ENCODE peak calls at places on chromosomes 13 and 19, in nine cellular contexts. S, L, A, T, E, V, H, B and U are unnamed samples.
A peak's percentile ranks its signal among the peaks of the same experiment; 100 is the strongest.

GRCh38 chr19:57888494-57889231 is at the start of gene ZNF814:
- DNase-seq in S (peak; percentile 98), H (peak; percentile 89), V (peak; percentile 37), A (no peak), T (peak; percentile 85), L (peak; percentile 3), E (peak; percentile 99), B (peak; percentile 50), U (peak; percentile 44)

GRCh38 chr13:27388236-27388635 is 36.2 kb upstream of the GTF3A start:
- DNase-seq in H (no peak), S (peak; percentile 85), B (no peak), A (no peak), E (peak; percentile 88), V (no peak), T (no peak), L (no peak), U (no peak)

GRCh38 chr19:38402623-38402966 is 298 bp upstream of the FAM98C start:
- DNase-seq in E (no peak), T (no peak), A (no peak), L (no peak), B (no peak), H (no peak), S (no peak), V (no peak), U (no peak)

GRCh38 chr19:23799321-23799720 is 40.6 kb upstream of the ZNF681 start:
- DNase-seq in T (peak; percentile 4), E (no peak), V (no peak), A (no peak), L (peak; percentile 54), H (peak; percentile 1), B (no peak), S (no peak), U (no peak)

GRCh38 chr19:5492281-5492812 is 37.1 kb downstream of the ZNRF4 start:
- DNase-seq in V (no peak), H (no peak), E (no peak), L (peak; percentile 82), B (no peak), T (no peak), A (no peak), S (no peak), U (no peak)

GRCh38 chr19:41263042-41263849 is 926 bp upstream of the HNRNPUL1 start:
- DNase-seq in B (peak; percentile 53), A (no peak), S (peak; percentile 77), H (peak; percentile 75), V (peak; percentile 73), L (peak; percentile 89), T (peak; percentile 84), E (peak; percentile 69), U (peak; percentile 47)

GRCh38 chr13:40581277-40581579 is 85.2 kb downstream of the FOXO1 start:
- DNase-seq in V (no peak), A (no peak), T (no peak), H (no peak), B (no peak), L (no peak), S (no peak), E (no peak), U (no peak)

GRCh38 chr19:54137913-54138776 is 583 bp downstream of the CNOT3 start:
- DNase-seq in E (peak; percentile 27), A (no peak), T (no peak), B (no peak), H (peak; percentile 55), L (peak; percentile 39), S (no peak), V (no peak), U (no peak)

GRCh38 chr13:99740261-99740979 is 231.1 kb downstream of the ZIC5 start:
- DNase-seq in S (no peak), A (no peak), B (no peak), V (no peak), E (peak; percentile 46), T (no peak), L (peak; percentile 78), H (no peak), U (no peak)

GRCh38 chr13:95485045-95485517 is 67.4 kb upstream of the CLDN10 start:
- DNase-seq in H (no peak), S (no peak), V (no peak), T (no peak), B (no peak), L (no peak), E (peak; percentile 42), A (no peak), U (no peak)

GRCh38 chr13:99987180-99988047 is 5.8 kb downstream of the ZIC2 start:
- DNase-seq in S (peak; percentile 58), E (peak; percentile 73), B (no peak), T (no peak), A (no peak), H (no peak), V (no peak), L (peak; percentile 92), U (no peak)

GRCh38 chr13:110233181-110233641 is 73.7 kb downstream of the COL4A1 start:
- DNase-seq in E (no peak), V (peak; percentile 23), L (no peak), H (no peak), T (no peak), A (no peak), S (no peak), B (peak; percentile 83), U (peak; percentile 56)

GRCh38 chr19:35742121-35742724 is at the start of gene IGFLR1:
- DNase-seq in T (peak; percentile 90), A (no peak), L (no peak), S (no peak), E (no peak), B (no peak), H (peak; percentile 89), V (no peak), U (no peak)

GRCh38 chr13:28558567-28558966 is 63.6 kb upstream of the FLT1 start:
- DNase-seq in L (no peak), H (no peak), E (no peak), V (peak; percentile 15), A (no peak), T (no peak), S (no peak), B (no peak), U (no peak)

GRCh38 chr19:42198676-42199439 is 18.6 kb downstream of the DEDD2 start:
- DNase-seq in H (peak; percentile 85), S (peak; percentile 24), V (no peak), B (no peak), L (no peak), A (no peak), T (peak; percentile 30), E (peak; percentile 86), U (no peak)